ENCODE peak calls at places on chromosomes 5 and 9, in eight cellular contexts. H is GM23338; A is stimulated activated naive CD8-positive, alpha-beta T cell treated with anti-CD3 and anti-CD28 coated beads, Interleukin-15, Interleukin-2, amounts not matched to agents 100 U/mL and 50 U/mL, for 24 hours; V is HCT116; P is heart right ventricle; Z is activated T-helper 17 cell treated with anti-CD3 and anti-CD28 coated beads, Interleukin-2, amount 50 U/mL, for 72 hours; B is K562; S is gastrocnemius medialis. N is an unnamed sample.

GRCh38 chr9:112084907-112085306 is 90.2 kb downstream of the SUSD1 start:
- ATAC-seq in H (no peak), B (no peak), V (no peak), S (no peak), Z (no peak), P (no peak), A (no peak), N (no peak)

GRCh38 chr9:124220551-124221451 is 36.9 kb upstream of the NEK6 start:
- ATAC-seq in P (no peak), S (no peak), Z (no peak), H (peak), V (peak), A (no peak), B (peak), N (no peak)

GRCh38 chr9:132478353-132478752 is 68.3 kb downstream of the CFAP77 start:
- ATAC-seq in S (no peak), Z (no peak), B (no peak), H (no peak), P (no peak), V (no peak), A (no peak), N (no peak)

GRCh38 chr9:95836072-95836471 is 39.4 kb upstream of the ERCC6L2 start:
- ATAC-seq in P (no peak), S (no peak), B (no peak), V (no peak), Z (no peak), A (no peak), H (no peak), N (no peak)

GRCh38 chr9:14221558-14221957 is 92.4 kb downstream of the NFIB start:
- ATAC-seq in H (no peak), V (peak), B (no peak), P (peak), S (peak), Z (no peak), A (no peak), N (no peak)

GRCh38 chr5:14759744-14760547 is 95.4 kb downstream of the OTULIN start:
- ATAC-seq in H (no peak), S (peak), V (no peak), B (no peak), Z (no peak), P (peak), A (no peak), N (no peak)

GRCh38 chr9:36855443-36856315 is 178.4 kb downstream of the PAX5 start:
- ATAC-seq in S (no peak), P (no peak), H (peak), A (peak), V (peak), Z (peak), B (peak), N (peak)

GRCh38 chr5:132100672-132101261 is 27.2 kb downstream of the CSF2 start:
- ATAC-seq in P (no peak), V (no peak), S (no peak), B (no peak), Z (peak), A (peak), H (no peak), N (peak)

GRCh38 chr5:77928776-77929175 is 152.6 kb upstream of the TBCA start:
- ATAC-seq in P (no peak), Z (no peak), A (no peak), H (no peak), S (no peak), V (no peak), B (no peak), N (no peak)

GRCh38 chr5:178690208-178690607 is 40.3 kb downstream of the ZNF354A start:
- ATAC-seq in H (no peak), V (no peak), P (no peak), S (no peak), A (no peak), Z (no peak), B (no peak), N (no peak)

GRCh38 chr9:129278391-129279237 is 100.6 kb upstream of the IER5L start:
- ATAC-seq in Z (no peak), S (no peak), A (no peak), V (peak), B (peak), P (no peak), H (peak), N (no peak)

GRCh38 chr5:58582004-58582403 is 871 bp upstream of the RAB3C start:
- ATAC-seq in Z (no peak), A (no peak), S (no peak), V (no peak), H (peak), P (no peak), B (no peak), N (peak)

N was measured in stimulated activated memory B cell treated with anti-CD40 and anti-IgM and Interleukin-4, amounts not matched to agents 10 μg/mL and 1 μg/mL and 100 μg/mL, for 72 hours.